ENCODE peak calls at places on chromosomes 7 and 10, in ten cellular contexts. G is AG04450; Q is LoVo; V is NCI-H187; W is tibial nerve; K is NCI-H446; L is stimulated activated CD4-positive, alpha-beta T cell treated with anti-CD3 and anti-CD28 coated beads, Interleukin-1b, Interleukin-23, amount 100 ng/mL, for 24 hours; C is NCI-H1417; E is neural crest cell; O is KG1. X is an unnamed sample.

GRCh38 chr10:71548494-71548846 is 151.8 kb downstream of the CDH23 start:
- DNase-seq in G (no peak), Q (no peak), V (no peak), W (no peak), K (no peak), L (no peak), C (no peak), E (peak; percentile 44), O (no peak), X (no peak)

GRCh38 chr7:45642044-45642443 is 67.9 kb downstream of the ADCY1 start:
- DNase-seq in G (no peak), Q (no peak), V (no peak), W (no peak), K (no peak), L (no peak), C (no peak), E (no peak), O (no peak), X (no peak)

GRCh38 chr10:107545717-107546116 is 381.2 kb upstream of the SORCS1 start:
- DNase-seq in G (no peak), Q (no peak), V (no peak), W (no peak), K (no peak), L (no peak), C (no peak), E (no peak), O (no peak), X (no peak)

GRCh38 chr10:35043796-35044344 is 46.3 kb downstream of the CUL2 start:
- DNase-seq in G (no peak), Q (no peak), V (no peak), W (no peak), K (no peak), L (no peak), C (no peak), E (no peak), O (no peak), X (no peak)

GRCh38 chr10:7365029-7365750 is 45.6 kb downstream of the SFMBT2 start:
- DNase-seq in G (no peak), Q (no peak), V (no peak), W (no peak), K (no peak), L (no peak), C (no peak), E (no peak), O (no peak), X (no peak)

GRCh38 chr10:88194041-88194887 is 330.8 kb downstream of the PTEN start:
- DNase-seq in G (no peak), Q (peak; percentile 2), V (no peak), W (no peak), K (no peak), L (no peak), C (no peak), E (no peak), O (no peak), X (no peak)

GRCh38 chr7:129644634-129645230 is 33.2 kb downstream of the NRF1 start:
- DNase-seq in G (peak; percentile 20), Q (peak; percentile 66), V (no peak), W (no peak), K (peak; percentile 54), L (no peak), C (peak; percentile 23), E (no peak), O (no peak), X (no peak)

GRCh38 chr7:112431803-112432202 is 18.5 kb upstream of the IFRD1 start:
- DNase-seq in G (no peak), Q (no peak), V (no peak), W (no peak), K (no peak), L (no peak), C (no peak), E (no peak), O (no peak), X (no peak)

GRCh38 chr10:82251222-82251977 is 376.4 kb downstream of the NRG3 start:
- DNase-seq in G (no peak), Q (no peak), V (no peak), W (no peak), K (no peak), L (no peak), C (no peak), E (no peak), O (no peak), X (peak; percentile 9)

GRCh38 chr10:14601872-14602725 is 172.6 kb downstream of the FAM107B start:
- DNase-seq in G (no peak), Q (no peak), V (no peak), W (no peak), K (no peak), L (no peak), C (no peak), E (no peak), O (no peak), X (no peak)

GRCh38 chr10:5565205-5565545 is 40.4 kb downstream of the CALML3 start:
- DNase-seq in G (no peak), Q (no peak), V (no peak), W (peak; percentile 7), K (no peak), L (no peak), C (no peak), E (no peak), O (no peak), X (no peak)

GRCh38 chr7:155496267-155497005 is 38.5 kb downstream of the EN2 start:
- DNase-seq in G (no peak), Q (no peak), V (no peak), W (no peak), K (no peak), L (no peak), C (no peak), E (no peak), O (no peak), X (no peak)

GRCh38 chr7:36304099-36304425 is 85.6 kb upstream of the ANLN start:
- DNase-seq in G (no peak), Q (no peak), V (no peak), W (no peak), K (no peak), L (no peak), C (peak; percentile 19), E (no peak), O (no peak), X (no peak)

GRCh38 chr7:77788327-77788902 is 9.8 kb downstream of the TMEM60 start:
- DNase-seq in G (no peak), Q (no peak), V (no peak), W (no peak), K (no peak), L (no peak), C (no peak), E (no peak), O (no peak), X (no peak)

GRCh38 chr10:122878799-122879338 is 512 bp downstream of the FAM24B start:
- DNase-seq in G (no peak), Q (no peak), V (peak; percentile 1), W (no peak), K (no peak), L (no peak), C (no peak), E (no peak), O (no peak), X (no peak)

GRCh38 chr10:93368210-93368609 is 113.9 kb downstream of the MYOF start:
- DNase-seq in G (no peak), Q (no peak), V (no peak), W (no peak), K (no peak), L (no peak), C (no peak), E (no peak), O (no peak), X (no peak)

GRCh38 chr10:25068152-25069058 is 52.0 kb downstream of the THNSL1 start:
- DNase-seq in G (peak; percentile 11), Q (no peak), V (no peak), W (no peak), K (no peak), L (no peak), C (no peak), E (no peak), O (no peak), X (peak; percentile 22)

GRCh38 chr10:131859341-131860020 is 41.3 kb upstream of the PPP2R2D start:
- DNase-seq in G (no peak), Q (no peak), V (no peak), W (no peak), K (no peak), L (no peak), C (no peak), E (no peak), O (no peak), X (no peak)

GRCh38 chr7:28649189-28649588 is 236.9 kb downstream of the CREB5 start:
- DNase-seq in G (no peak), Q (no peak), V (no peak), W (no peak), K (no peak), L (no peak), C (no peak), E (no peak), O (no peak), X (no peak)

GRCh38 chr7:102916426-102916825 is 3.6 kb downstream of the LRRC17 start:
- DNase-seq in G (peak; percentile 36), Q (no peak), V (no peak), W (no peak), K (peak; percentile 13), L (no peak), C (no peak), E (no peak), O (no peak), X (no peak)

GRCh38 chr10:26384600-26384999 is 53.5 kb upstream of the APBB1IP start:
- DNase-seq in G (no peak), Q (no peak), V (no peak), W (no peak), K (no peak), L (no peak), C (no peak), E (no peak), O (no peak), X (no peak)

GRCh38 chr10:28470873-28471704 is 61.8 kb upstream of the WAC start:
- DNase-seq in G (no peak), Q (no peak), V (no peak), W (no peak), K (no peak), L (no peak), C (no peak), E (no peak), O (no peak), X (no peak)

GRCh38 chr7:102993532-102994029 is 80.8 kb downstream of the LRRC17 start:
- DNase-seq in G (peak; percentile 79), Q (no peak), V (no peak), W (no peak), K (peak; percentile 89), L (no peak), C (no peak), E (no peak), O (no peak), X (no peak)

GRCh38 chr10:13890233-13890616 is 303.5 kb downstream of the PRPF18 start:
- DNase-seq in G (no peak), Q (no peak), V (no peak), W (no peak), K (no peak), L (no peak), C (no peak), E (no peak), O (no peak), X (no peak)

GRCh38 chr10:11885437-11886137 is 62.4 kb downstream of the PROSER2 start:
- DNase-seq in G (no peak), Q (no peak), V (no peak), W (no peak), K (no peak), L (no peak), C (no peak), E (no peak), O (no peak), X (no peak)

GRCh38 chr7:30313793-30314192 is 29.4 kb downstream of the ZNRF2 start:
- DNase-seq in G (no peak), Q (no peak), V (no peak), W (no peak), K (no peak), L (no peak), C (no peak), E (no peak), O (no peak), X (no peak)

GRCh38 chr7:111855842-111856227 is 293.5 kb upstream of the IMMP2L start:
- DNase-seq in G (no peak), Q (no peak), V (no peak), W (no peak), K (peak; percentile 24), L (no peak), C (no peak), E (no peak), O (no peak), X (no peak)

GRCh38 chr10:102230264-102230860 is 4.3 kb downstream of the ELOVL3 start:
- DNase-seq in G (no peak), Q (peak; percentile 45), V (peak; percentile 8), W (no peak), K (peak; percentile 78), L (no peak), C (peak; percentile 68), E (peak; percentile 32), O (no peak), X (no peak)

X was measured in iPS DF 6.9.